ENCODE peak calls at places on chromosomes 5 and 9, in five cellular contexts. M is Caco-2; V is CD4-positive, alpha-beta memory T cell; K is stimulated activated CD4-positive, alpha-beta T cell treated with anti-CD3 and anti-CD28 coated beads, TNF-alpha, amount 100 ng/mL, for 1 hour; Y is IMR-90. W is an unnamed sample.

GRCh38 chr9:17742065-17742464 is 163.2 kb downstream of the SH3GL2 start:
- DNase-seq in K (no peak), V (no peak), M (no peak), Y (no peak), W (no peak)

GRCh38 chr5:129161830-129162229 is 67.3 kb downstream of the ISOC1 start:
- DNase-seq in K (no peak), M (no peak), V (no peak), Y (no peak), W (no peak)

GRCh38 chr5:123545506-123545905 is 33.5 kb downstream of the CSNK1G3 start:
- DNase-seq in V (peak), Y (no peak), K (no peak), M (peak), W (no peak)

GRCh38 chr5:17217421-17218352 is at the start of gene BASP1:
- DNase-seq in K (no peak), M (peak), V (peak), Y (peak), W (peak)

GRCh38 chr9:96305171-96305570 is 3.2 kb upstream of the HSD17B3 start:
- DNase-seq in K (no peak), V (no peak), M (no peak), Y (peak), W (no peak)

GRCh38 chr5:67095346-67095871 is 101.2 kb downstream of the CD180 start:
- DNase-seq in K (no peak), Y (peak), M (no peak), V (no peak), W (peak)

GRCh38 chr5:463301-463700 is 20.3 kb downstream of the EXOC3 start:
- DNase-seq in Y (no peak), M (no peak), K (no peak), V (no peak), W (no peak)

GRCh38 chr9:84669008-84669292 is 579 bp upstream of the NTRK2 start:
- DNase-seq in Y (no peak), M (no peak), V (no peak), K (no peak), W (no peak)

GRCh38 chr5:181223729-181224389 is 778 bp downstream of the TRIM41 start:
- DNase-seq in Y (peak), M (no peak), V (no peak), K (no peak), W (peak)

GRCh38 chr5:149417714-149418368 is 38.7 kb upstream of the IL17B start:
- DNase-seq in K (no peak), Y (no peak), V (no peak), M (no peak), W (no peak)

GRCh38 chr5:80061005-80061404 is 25.9 kb downstream of the THBS4 start:
- DNase-seq in V (no peak), K (no peak), Y (no peak), M (no peak), W (no peak)

GRCh38 chr9:131839281-131840084 is 99.6 kb upstream of the RAPGEF1 start:
- DNase-seq in M (no peak), K (no peak), Y (peak), V (peak), W (no peak)

GRCh38 chr5:139659673-139660072 is 11.5 kb downstream of the CXXC5 start:
- DNase-seq in V (no peak), K (no peak), Y (no peak), M (no peak), W (no peak)

GRCh38 chr5:9034671-9035070 is 511.2 kb downstream of the SEMA5A start:
- DNase-seq in M (no peak), Y (peak), K (no peak), V (no peak), W (no peak)

GRCh38 chr9:28648723-28649122 is 1075.4 kb upstream of the C9orf72 start:
- DNase-seq in M (peak), Y (no peak), V (no peak), K (no peak), W (peak)

GRCh38 chr9:15416880-15417279 is 5.8 kb upstream of the SNAPC3 start:
- DNase-seq in M (peak), Y (peak), K (no peak), V (peak), W (peak)

GRCh38 chr5:53201746-53202145 is 92.2 kb upstream of the MOCS2 start:
- DNase-seq in V (no peak), M (no peak), Y (no peak), K (no peak), W (no peak)

GRCh38 chr9:93057703-93058356 is 671 bp upstream of the SUSD3 start:
- DNase-seq in K (no peak), Y (no peak), V (no peak), M (no peak), W (no peak)

GRCh38 chr5:151298063-151298462 is 5.5 kb downstream of the SLC36A3 start:
- DNase-seq in V (peak), K (no peak), M (peak), Y (peak), W (peak)

GRCh38 chr9:99126312-99126711 is 21.4 kb downstream of the TGFBR1 start:
- DNase-seq in M (no peak), V (no peak), Y (peak), K (no peak), W (no peak)

GRCh38 chr5:141392429-141393198 is at the start of gene PCDHGA8:
- DNase-seq in K (no peak), Y (peak), M (no peak), V (no peak), W (no peak)

GRCh38 chr9:114954986-114955623 is 24.7 kb upstream of the TNFSF8 start:
- DNase-seq in Y (no peak), K (no peak), M (no peak), V (no peak), W (no peak)

GRCh38 chr5:22372376-22372775 is 480.8 kb downstream of the CDH12 start:
- DNase-seq in Y (peak), K (no peak), M (no peak), V (no peak), W (peak)

GRCh38 chr9:27528886-27529315 is 713 bp downstream of the MOB3B start:
- DNase-seq in V (peak), M (peak), Y (no peak), K (no peak), W (peak)

GRCh38 chr9:115241641-115242040 is 123.7 kb upstream of the TNC start:
- DNase-seq in Y (no peak), M (no peak), K (no peak), V (no peak), W (no peak)

GRCh38 chr5:121725450-121725849 is 126.2 kb upstream of the FTMT start:
- DNase-seq in Y (no peak), K (no peak), M (peak), V (no peak), W (no peak)

GRCh38 chr5:62578540-62578939 is at the start of gene LRRC70:
- DNase-seq in M (peak), V (peak), Y (peak), K (no peak), W (peak)

GRCh38 chr5:147616401-147616800 is 106.5 kb upstream of the DPYSL3 start:
- DNase-seq in K (no peak), M (no peak), Y (no peak), V (no peak), W (no peak)

GRCh38 chr9:129671519-129671918 is 6.1 kb downstream of the PRRX2 start:
- DNase-seq in K (no peak), V (no peak), Y (peak), M (no peak), W (no peak)

GRCh38 chr9:127162046-127162445 is 39.6 kb upstream of the ANGPTL2 start:
- DNase-seq in M (no peak), V (no peak), Y (peak), K (no peak), W (no peak)

GRCh38 chr5:124401247-124402143 is 344.9 kb downstream of the ZNF608 start:
- DNase-seq in M (no peak), V (no peak), Y (no peak), K (no peak), W (no peak)

GRCh38 chr5:102288630-102289029 is 7.5 kb downstream of the SLCO4C1 start:
- DNase-seq in M (no peak), K (no peak), Y (no peak), V (no peak), W (no peak)

GRCh38 chr5:56501949-56502557 is 268.9 kb upstream of the ANKRD55 start:
- DNase-seq in M (no peak), Y (peak), K (no peak), V (no peak), W (no peak)

GRCh38 chr5:167861134-167861930 is 430.1 kb upstream of the WWC1 start:
- DNase-seq in Y (no peak), V (no peak), M (peak), K (no peak), W (peak)

GRCh38 chr9:18747590-18747989 is 273.6 kb downstream of the ADAMTSL1 start:
- DNase-seq in M (no peak), K (no peak), Y (peak), V (no peak), W (no peak)

GRCh38 chr9:79221084-79221483 is 350.7 kb upstream of the TLE4 start:
- DNase-seq in V (no peak), M (no peak), Y (peak), K (no peak), W (peak)

GRCh38 chr9:6413365-6414263 is 615 bp downstream of the UHRF2 start:
- DNase-seq in Y (no peak), V (peak), M (peak), K (no peak), W (peak)

GRCh38 chr5:151678713-151679112 is 8.0 kb downstream of the SPARC start:
- DNase-seq in Y (peak), M (no peak), K (no peak), V (no peak), W (no peak)

W was measured in hepatocyte.